ENCODE peak calls at places on chromosomes 13 and 19, in ten cellular contexts. One of them, this sample, is unnamed.

GRCh38 chr13:47188802-47189201 is 291.9 kb upstream of the HTR2A start:
- DNase-seq in kidney tubule cell: peak
- DNase-seq in glomerular endothelial cell: no peak
- DNase-seq in cardiac fibroblast: peak
- DNase-seq in HT1080: peak
- DNase-seq in CD4-positive, CD25-positive, alpha-beta regulatory T cell: no peak
- DNase-seq in left cardiac atrium: no peak
- DNase-seq in pancreas: no peak
- DNase-seq in DND-41: no peak
- DNase-seq in germinal center: no peak
- DNase-seq in this sample: no peak

GRCh38 chr13:91302070-91302469 is 45.4 kb upstream of the MIR17HG start:
- DNase-seq in kidney tubule cell: no peak
- DNase-seq in glomerular endothelial cell: no peak
- DNase-seq in cardiac fibroblast: no peak
- DNase-seq in HT1080: no peak
- DNase-seq in CD4-positive, CD25-positive, alpha-beta regulatory T cell: no peak
- DNase-seq in left cardiac atrium: no peak
- DNase-seq in pancreas: no peak
- DNase-seq in DND-41: no peak
- DNase-seq in germinal center: peak
- DNase-seq in this sample: no peak

GRCh38 chr19:3175761-3176714 is 2.5 kb upstream of the S1PR4 start:
- DNase-seq in kidney tubule cell: peak
- DNase-seq in glomerular endothelial cell: no peak
- DNase-seq in cardiac fibroblast: peak
- DNase-seq in HT1080: peak
- DNase-seq in CD4-positive, CD25-positive, alpha-beta regulatory T cell: no peak
- DNase-seq in left cardiac atrium: no peak
- DNase-seq in pancreas: no peak
- DNase-seq in DND-41: no peak
- DNase-seq in germinal center: no peak
- DNase-seq in this sample: peak

GRCh38 chr19:48468806-48469055 is 438 bp upstream of the CYTH2 start:
- DNase-seq in kidney tubule cell: peak
- DNase-seq in glomerular endothelial cell: peak
- DNase-seq in cardiac fibroblast: no peak
- DNase-seq in HT1080: no peak
- DNase-seq in CD4-positive, CD25-positive, alpha-beta regulatory T cell: no peak
- DNase-seq in left cardiac atrium: no peak
- DNase-seq in pancreas: no peak
- DNase-seq in DND-41: no peak
- DNase-seq in germinal center: no peak
- DNase-seq in this sample: no peak

GRCh38 chr19:13844130-13844631 is 32.8 kb upstream of the NANOS3 start:
- DNase-seq in kidney tubule cell: no peak
- DNase-seq in glomerular endothelial cell: no peak
- DNase-seq in cardiac fibroblast: no peak
- DNase-seq in HT1080: no peak
- DNase-seq in CD4-positive, CD25-positive, alpha-beta regulatory T cell: no peak
- DNase-seq in left cardiac atrium: no peak
- DNase-seq in pancreas: peak
- DNase-seq in DND-41: no peak
- DNase-seq in germinal center: no peak
- DNase-seq in this sample: no peak

GRCh38 chr19:18510216-18510615 is 11.7 kb downstream of the ELL start:
- DNase-seq in kidney tubule cell: no peak
- DNase-seq in glomerular endothelial cell: no peak
- DNase-seq in cardiac fibroblast: no peak
- DNase-seq in HT1080: no peak
- DNase-seq in CD4-positive, CD25-positive, alpha-beta regulatory T cell: no peak
- DNase-seq in left cardiac atrium: no peak
- DNase-seq in pancreas: no peak
- DNase-seq in DND-41: no peak
- DNase-seq in germinal center: no peak
- DNase-seq in this sample: no peak

GRCh38 chr13:21734961-21735360 is 64.1 kb downstream of the FGF9 start:
- DNase-seq in kidney tubule cell: no peak
- DNase-seq in glomerular endothelial cell: no peak
- DNase-seq in cardiac fibroblast: no peak
- DNase-seq in HT1080: no peak
- DNase-seq in CD4-positive, CD25-positive, alpha-beta regulatory T cell: no peak
- DNase-seq in left cardiac atrium: no peak
- DNase-seq in pancreas: no peak
- DNase-seq in DND-41: no peak
- DNase-seq in germinal center: no peak
- DNase-seq in this sample: no peak

GRCh38 chr13:45799451-45799850 is 52.1 kb downstream of the SIAH3 start:
- DNase-seq in kidney tubule cell: no peak
- DNase-seq in glomerular endothelial cell: no peak
- DNase-seq in cardiac fibroblast: no peak
- DNase-seq in HT1080: no peak
- DNase-seq in CD4-positive, CD25-positive, alpha-beta regulatory T cell: no peak
- DNase-seq in left cardiac atrium: peak
- DNase-seq in pancreas: no peak
- DNase-seq in DND-41: no peak
- DNase-seq in germinal center: no peak
- DNase-seq in this sample: no peak

GRCh38 chr19:47411101-47411500 is 8.2 kb downstream of the MEIS3 start:
- DNase-seq in kidney tubule cell: no peak
- DNase-seq in glomerular endothelial cell: no peak
- DNase-seq in cardiac fibroblast: no peak
- DNase-seq in HT1080: no peak
- DNase-seq in CD4-positive, CD25-positive, alpha-beta regulatory T cell: no peak
- DNase-seq in left cardiac atrium: no peak
- DNase-seq in pancreas: no peak
- DNase-seq in DND-41: no peak
- DNase-seq in germinal center: no peak
- DNase-seq in this sample: no peak

GRCh38 chr19:56491399-56491798 is 14.3 kb upstream of the ZNF667 start:
- DNase-seq in kidney tubule cell: no peak
- DNase-seq in glomerular endothelial cell: no peak
- DNase-seq in cardiac fibroblast: peak
- DNase-seq in HT1080: no peak
- DNase-seq in CD4-positive, CD25-positive, alpha-beta regulatory T cell: no peak
- DNase-seq in left cardiac atrium: no peak
- DNase-seq in pancreas: no peak
- DNase-seq in DND-41: no peak
- DNase-seq in germinal center: no peak
- DNase-seq in this sample: no peak

GRCh38 chr19:18843960-18844359 is 12.2 kb downstream of the UPF1 start:
- DNase-seq in kidney tubule cell: no peak
- DNase-seq in glomerular endothelial cell: no peak
- DNase-seq in cardiac fibroblast: no peak
- DNase-seq in HT1080: peak
- DNase-seq in CD4-positive, CD25-positive, alpha-beta regulatory T cell: no peak
- DNase-seq in left cardiac atrium: no peak
- DNase-seq in pancreas: no peak
- DNase-seq in DND-41: no peak
- DNase-seq in germinal center: no peak
- DNase-seq in this sample: no peak

GRCh38 chr13:47109028-47109427 is 212.2 kb upstream of the HTR2A start:
- DNase-seq in kidney tubule cell: peak
- DNase-seq in glomerular endothelial cell: no peak
- DNase-seq in cardiac fibroblast: no peak
- DNase-seq in HT1080: peak
- DNase-seq in CD4-positive, CD25-positive, alpha-beta regulatory T cell: no peak
- DNase-seq in left cardiac atrium: no peak
- DNase-seq in pancreas: no peak
- DNase-seq in DND-41: peak
- DNase-seq in germinal center: no peak
- DNase-seq in this sample: no peak

GRCh38 chr13:38265135-38265497 is 84.5 kb upstream of the UFM1 start:
- DNase-seq in kidney tubule cell: peak
- DNase-seq in glomerular endothelial cell: no peak
- DNase-seq in cardiac fibroblast: no peak
- DNase-seq in HT1080: no peak
- DNase-seq in CD4-positive, CD25-positive, alpha-beta regulatory T cell: no peak
- DNase-seq in left cardiac atrium: no peak
- DNase-seq in pancreas: peak
- DNase-seq in DND-41: no peak
- DNase-seq in germinal center: no peak
- DNase-seq in this sample: no peak

GRCh38 chr19:53076984-53077383 is 26.2 kb downstream of the ZNF160 start:
- DNase-seq in kidney tubule cell: peak
- DNase-seq in glomerular endothelial cell: peak
- DNase-seq in cardiac fibroblast: peak
- DNase-seq in HT1080: no peak
- DNase-seq in CD4-positive, CD25-positive, alpha-beta regulatory T cell: no peak
- DNase-seq in left cardiac atrium: peak
- DNase-seq in pancreas: no peak
- DNase-seq in DND-41: peak
- DNase-seq in germinal center: no peak
- DNase-seq in this sample: no peak

GRCh38 chr19:14434543-14435319 is 1.6 kb downstream of the PKN1 start:
- DNase-seq in kidney tubule cell: peak
- DNase-seq in glomerular endothelial cell: peak
- DNase-seq in cardiac fibroblast: peak
- DNase-seq in HT1080: peak
- DNase-seq in CD4-positive, CD25-positive, alpha-beta regulatory T cell: no peak
- DNase-seq in left cardiac atrium: peak
- DNase-seq in pancreas: peak
- DNase-seq in DND-41: no peak
- DNase-seq in germinal center: no peak
- DNase-seq in this sample: peak

GRCh38 chr19:16520986-16521624 is 21.1 kb downstream of the CHERP start:
- DNase-seq in kidney tubule cell: no peak
- DNase-seq in glomerular endothelial cell: no peak
- DNase-seq in cardiac fibroblast: no peak
- DNase-seq in HT1080: no peak
- DNase-seq in CD4-positive, CD25-positive, alpha-beta regulatory T cell: no peak
- DNase-seq in left cardiac atrium: no peak
- DNase-seq in pancreas: no peak
- DNase-seq in DND-41: no peak
- DNase-seq in germinal center: no peak
- DNase-seq in this sample: no peak

GRCh38 chr13:36158606-36159005 is 27.4 kb upstream of the DCLK1 start:
- DNase-seq in kidney tubule cell: peak
- DNase-seq in glomerular endothelial cell: no peak
- DNase-seq in cardiac fibroblast: peak
- DNase-seq in HT1080: no peak
- DNase-seq in CD4-positive, CD25-positive, alpha-beta regulatory T cell: no peak
- DNase-seq in left cardiac atrium: no peak
- DNase-seq in pancreas: no peak
- DNase-seq in DND-41: no peak
- DNase-seq in germinal center: no peak
- DNase-seq in this sample: peak

GRCh38 chr19:44636439-44637389 is 7.0 kb upstream of the PVR start:
- DNase-seq in kidney tubule cell: no peak
- DNase-seq in glomerular endothelial cell: no peak
- DNase-seq in cardiac fibroblast: no peak
- DNase-seq in HT1080: no peak
- DNase-seq in CD4-positive, CD25-positive, alpha-beta regulatory T cell: no peak
- DNase-seq in left cardiac atrium: no peak
- DNase-seq in pancreas: no peak
- DNase-seq in DND-41: no peak
- DNase-seq in germinal center: no peak
- DNase-seq in this sample: no peak

GRCh38 chr13:110570886-110571285 is 9.4 kb upstream of the RAB20 start:
- DNase-seq in kidney tubule cell: no peak
- DNase-seq in glomerular endothelial cell: no peak
- DNase-seq in cardiac fibroblast: no peak
- DNase-seq in HT1080: no peak
- DNase-seq in CD4-positive, CD25-positive, alpha-beta regulatory T cell: no peak
- DNase-seq in left cardiac atrium: no peak
- DNase-seq in pancreas: no peak
- DNase-seq in DND-41: no peak
- DNase-seq in germinal center: no peak
- DNase-seq in this sample: no peak

GRCh38 chr19:12623361-12624031 is 12.8 kb downstream of the ZNF791 start:
- DNase-seq in kidney tubule cell: no peak
- DNase-seq in glomerular endothelial cell: no peak
- DNase-seq in cardiac fibroblast: no peak
- DNase-seq in HT1080: no peak
- DNase-seq in CD4-positive, CD25-positive, alpha-beta regulatory T cell: no peak
- DNase-seq in left cardiac atrium: no peak
- DNase-seq in pancreas: no peak
- DNase-seq in DND-41: no peak
- DNase-seq in germinal center: no peak
- DNase-seq in this sample: no peak

GRCh38 chr13:50678464-50679162 is 164.9 kb downstream of the DLEU7 start:
- DNase-seq in kidney tubule cell: peak
- DNase-seq in glomerular endothelial cell: no peak
- DNase-seq in cardiac fibroblast: peak
- DNase-seq in HT1080: peak
- DNase-seq in CD4-positive, CD25-positive, alpha-beta regulatory T cell: no peak
- DNase-seq in left cardiac atrium: no peak
- DNase-seq in pancreas: no peak
- DNase-seq in DND-41: no peak
- DNase-seq in germinal center: no peak
- DNase-seq in this sample: no peak

GRCh38 chr19:1214862-1215731 is 9.5 kb downstream of the STK11 start:
- DNase-seq in kidney tubule cell: peak
- DNase-seq in glomerular endothelial cell: no peak
- DNase-seq in cardiac fibroblast: no peak
- DNase-seq in HT1080: peak
- DNase-seq in CD4-positive, CD25-positive, alpha-beta regulatory T cell: no peak
- DNase-seq in left cardiac atrium: peak
- DNase-seq in pancreas: peak
- DNase-seq in DND-41: no peak
- DNase-seq in germinal center: no peak
- DNase-seq in this sample: no peak

GRCh38 chr19:38657633-38658222 is 10.3 kb downstream of the ACTN4 start:
- DNase-seq in kidney tubule cell: peak
- DNase-seq in glomerular endothelial cell: no peak
- DNase-seq in cardiac fibroblast: peak
- DNase-seq in HT1080: peak
- DNase-seq in CD4-positive, CD25-positive, alpha-beta regulatory T cell: peak
- DNase-seq in left cardiac atrium: no peak
- DNase-seq in pancreas: peak
- DNase-seq in DND-41: no peak
- DNase-seq in germinal center: no peak
- DNase-seq in this sample: peak

GRCh38 chr19:15091918-15092753 is 10.1 kb downstream of the OR1I1 start:
- DNase-seq in kidney tubule cell: peak
- DNase-seq in glomerular endothelial cell: peak
- DNase-seq in cardiac fibroblast: peak
- DNase-seq in HT1080: peak
- DNase-seq in CD4-positive, CD25-positive, alpha-beta regulatory T cell: peak
- DNase-seq in left cardiac atrium: no peak
- DNase-seq in pancreas: peak
- DNase-seq in DND-41: peak
- DNase-seq in germinal center: no peak
- DNase-seq in this sample: peak

GRCh38 chr13:113144255-113144629 is 14.2 kb upstream of the PROZ start:
- DNase-seq in kidney tubule cell: no peak
- DNase-seq in glomerular endothelial cell: no peak
- DNase-seq in cardiac fibroblast: no peak
- DNase-seq in HT1080: no peak
- DNase-seq in CD4-positive, CD25-positive, alpha-beta regulatory T cell: no peak
- DNase-seq in left cardiac atrium: no peak
- DNase-seq in pancreas: no peak
- DNase-seq in DND-41: no peak
- DNase-seq in germinal center: no peak
- DNase-seq in this sample: no peak

GRCh38 chr19:28345811-28346210 is 867.1 kb downstream of the UQCRFS1 start:
- DNase-seq in kidney tubule cell: no peak
- DNase-seq in glomerular endothelial cell: no peak
- DNase-seq in cardiac fibroblast: no peak
- DNase-seq in HT1080: no peak
- DNase-seq in CD4-positive, CD25-positive, alpha-beta regulatory T cell: no peak
- DNase-seq in left cardiac atrium: no peak
- DNase-seq in pancreas: no peak
- DNase-seq in DND-41: no peak
- DNase-seq in germinal center: no peak
- DNase-seq in this sample: no peak

This sample was measured in Caki2.